ENCODE peak calls at places on chromosomes 1 and 21, in six cellular contexts. O, K, T, B, G and S are unnamed samples.

GRCh38 chr1:25520446-25521061 is 22.9 kb upstream of the LDLRAP1 start:
- DNase-seq in O (peak), K (peak), T (peak), B (peak), G (peak), S (no peak)

GRCh38 chr1:17605582-17606344 is 66.3 kb downstream of the ARHGEF10L start:
- DNase-seq in O (no peak), K (peak), T (no peak), B (no peak), G (no peak), S (no peak)

GRCh38 chr1:58597991-58598390 is 20.9 kb upstream of the TACSTD2 start:
- DNase-seq in O (no peak), K (no peak), T (no peak), B (no peak), G (no peak), S (no peak)

GRCh38 chr1:182601416-182601786 is 2.8 kb downstream of the RGS16 start:
- DNase-seq in O (peak), K (peak), T (peak), B (peak), G (peak), S (peak)

GRCh38 chr1:199038188-199038587 is 399.3 kb downstream of the PTPRC start:
- DNase-seq in O (no peak), K (no peak), T (no peak), B (no peak), G (no peak), S (no peak)

GRCh38 chr1:75334876-75335275 is 200.7 kb downstream of the LHX8 start:
- DNase-seq in O (no peak), K (no peak), T (no peak), B (no peak), G (no peak), S (no peak)

GRCh38 chr1:169528214-169529067 is 42.7 kb upstream of the SLC19A2 start:
- DNase-seq in O (no peak), K (no peak), T (no peak), B (no peak), G (no peak), S (no peak)

GRCh38 chr1:19232526-19232851 is 18.8 kb downstream of the EMC1 start:
- DNase-seq in O (no peak), K (no peak), T (no peak), B (peak), G (no peak), S (no peak)

GRCh38 chr21:36511484-36512227 is 31.7 kb upstream of the CLDN14 start:
- DNase-seq in O (no peak), K (no peak), T (no peak), B (no peak), G (peak), S (no peak)

GRCh38 chr1:24702511-24703293 is 42.5 kb upstream of the CLIC4 start:
- DNase-seq in O (no peak), K (peak), T (no peak), B (no peak), G (no peak), S (no peak)

GRCh38 chr1:220890582-220890981 is 11.3 kb downstream of the HLX start:
- DNase-seq in O (no peak), K (no peak), T (no peak), B (no peak), G (no peak), S (no peak)

GRCh38 chr21:42269382-42269781 is 45.8 kb downstream of the TFF3 start:
- DNase-seq in O (no peak), K (no peak), T (no peak), B (no peak), G (no peak), S (no peak)

GRCh38 chr1:25818569-25818968 is 1.2 kb upstream of the MTFR1L start:
- DNase-seq in O (no peak), K (no peak), T (no peak), B (no peak), G (no peak), S (no peak)

GRCh38 chr1:2392071-2392442 is 416 bp downstream of the RER1 start:
- DNase-seq in O (no peak), K (no peak), T (no peak), B (peak), G (no peak), S (no peak)

GRCh38 chr21:15000076-15000475 is 64.7 kb downstream of the NRIP1 start:
- DNase-seq in O (no peak), K (no peak), T (no peak), B (no peak), G (no peak), S (no peak)

GRCh38 chr1:44029260-44029910 is 1.9 kb downstream of the SLC6A9 start:
- DNase-seq in O (no peak), K (no peak), T (no peak), B (no peak), G (no peak), S (no peak)

GRCh38 chr1:177488722-177489121 is 318.0 kb downstream of the BRINP2 start:
- DNase-seq in O (no peak), K (no peak), T (no peak), B (no peak), G (no peak), S (no peak)

GRCh38 chr1:18954270-18955071 is 2.0 kb downstream of the IFFO2 start:
- DNase-seq in O (no peak), K (no peak), T (no peak), B (no peak), G (no peak), S (no peak)

GRCh38 chr1:161420763-161421455 is 53.2 kb upstream of the CFAP126 start:
- DNase-seq in O (no peak), K (no peak), T (no peak), B (no peak), G (no peak), S (no peak)

GRCh38 chr1:162218975-162219374 is 149.5 kb downstream of the NOS1AP start:
- DNase-seq in O (no peak), K (peak), T (no peak), B (no peak), G (no peak), S (no peak)

GRCh38 chr1:204464174-204464573 is 30.4 kb downstream of the PIK3C2B start:
- DNase-seq in O (no peak), K (no peak), T (no peak), B (no peak), G (no peak), S (no peak)

GRCh38 chr1:9696793-9697192 is 45.3 kb downstream of the PIK3CD start:
- DNase-seq in O (no peak), K (no peak), T (no peak), B (no peak), G (no peak), S (no peak)